ENCODE peak calls at places on chromosomes 11 and 22, in four cellular contexts. F, W, A and O are unnamed samples.

GRCh38 chr22:50502628-50503474 is 4.7 kb downstream of the LMF2 start:
- DNase-seq in A (no peak), F (no peak), W (no peak), O (no peak)

GRCh38 chr11:112024178-112024777 is 930 bp upstream of the DLAT start:
- DNase-seq in W (peak), F (no peak), A (no peak), O (no peak)

GRCh38 chr11:126874831-126875230 is 125.7 kb downstream of the KIRREL3 start:
- DNase-seq in A (no peak), F (no peak), W (peak), O (no peak)

GRCh38 chr11:130611791-130612251 is 163.4 kb downstream of the ADAMTS15 start:
- DNase-seq in W (no peak), A (peak), F (no peak), O (peak)

GRCh38 chr22:39471421-39472141 is 14.8 kb downstream of the MGAT3 start:
- DNase-seq in W (peak), F (no peak), A (peak), O (no peak)

GRCh38 chr11:115695677-115696451 is 191.6 kb upstream of the CADM1 start:
- DNase-seq in W (no peak), F (no peak), A (no peak), O (no peak)

GRCh38 chr11:12219732-12220131 is 109.3 kb downstream of the MICAL2 start:
- DNase-seq in F (no peak), W (no peak), A (peak), O (no peak)

GRCh38 chr22:29480512-29481264 is 670 bp downstream of the NEFH start:
- DNase-seq in W (peak), A (peak), F (no peak), O (no peak)

GRCh38 chr11:33742249-33742851 is 6.1 kb upstream of the CD59 start:
- DNase-seq in F (no peak), A (no peak), W (no peak), O (no peak)

GRCh38 chr22:39414377-39414776 is 14.8 kb downstream of the TAB1 start:
- DNase-seq in A (no peak), W (no peak), F (no peak), O (no peak)

GRCh38 chr11:64330888-64331287 is 9.1 kb upstream of the CCDC88B start:
- DNase-seq in F (no peak), W (no peak), A (no peak), O (no peak)

GRCh38 chr11:124200671-124201070 is 17.5 kb downstream of the OR10D3 start:
- DNase-seq in F (no peak), W (no peak), A (no peak), O (no peak)

GRCh38 chr11:10659339-10660216 is 34.0 kb downstream of the IRAG1 start:
- DNase-seq in F (peak), W (peak), A (peak), O (peak)

GRCh38 chr11:3667149-3668035 is 3.8 kb downstream of the CHRNA10 start:
- DNase-seq in F (no peak), W (no peak), A (no peak), O (no peak)

GRCh38 chr11:131253142-131253884 is 117.1 kb upstream of the NTM start:
- DNase-seq in F (no peak), A (no peak), W (no peak), O (no peak)

GRCh38 chr22:38454361-38455062 is 487 bp downstream of the KCNJ4 start:
- DNase-seq in W (peak), A (no peak), F (no peak), O (no peak)

DNA sequence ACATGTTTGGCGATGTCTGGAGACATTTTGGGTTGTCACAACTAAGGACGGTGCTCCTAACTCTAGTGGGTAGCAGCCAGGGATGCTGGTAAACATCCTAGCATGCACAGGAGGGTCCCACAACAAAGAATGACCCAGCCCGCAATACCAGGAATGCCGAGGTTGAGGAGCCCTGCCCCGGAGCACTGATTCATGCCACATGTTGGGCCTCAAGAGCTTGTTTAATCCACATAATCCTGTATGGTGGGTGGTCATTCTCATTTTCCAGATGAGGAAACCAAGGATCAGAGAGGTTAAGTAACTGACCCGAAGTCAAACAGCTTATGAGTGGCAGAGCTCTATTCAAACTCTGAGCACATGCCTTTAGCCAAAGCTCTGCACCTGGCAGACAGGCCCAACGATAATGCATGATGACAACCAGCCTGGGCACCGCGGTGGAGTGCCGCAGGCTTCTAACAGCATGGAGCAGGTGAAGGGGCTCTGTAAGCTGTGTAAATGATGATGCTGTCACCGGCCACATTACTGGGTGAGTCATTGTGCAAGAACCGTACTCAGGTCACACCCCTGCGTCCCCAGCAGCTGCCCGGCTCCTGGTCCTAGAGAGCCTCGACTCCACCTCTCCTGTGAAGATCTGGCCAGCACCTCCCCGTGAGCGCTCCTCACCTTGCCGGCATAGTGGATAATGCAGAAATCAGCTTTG is 58.6 kb downstream of the APOL1 start:
- DNase-seq in A (peak), W (no peak), F (no peak), O (no peak)
- TF ChIP-seq MAZ in A (no peak), W (no peak), F (no peak), O (no peak)

GRCh38 chr11:65355013-65355775 is 643 bp downstream of the TIGD3 start:
- DNase-seq in F (peak), A (no peak), W (peak), O (no peak)
- TF ChIP-seq MAZ in F (no peak), A (no peak), W (no peak), O (no peak)

GRCh38 chr11:78952866-78953265 is 378.2 kb upstream of the NARS2 start:
- DNase-seq in W (no peak), F (no peak), A (no peak), O (no peak)
- TF ChIP-seq MAZ in W (no peak), F (no peak), A (no peak), O (no peak)

GRCh38 chr11:103368151-103368550 is 258.9 kb downstream of the DYNC2H1 start:
- DNase-seq in W (no peak), F (no peak), A (no peak), O (no peak)
- TF ChIP-seq MAZ in W (no peak), F (no peak), A (no peak), O (no peak)

GRCh38 chr11:118319031-118319814 is 14.7 kb downstream of the CD3E start:
- DNase-seq in F (no peak), W (no peak), A (no peak), O (no peak)
- TF ChIP-seq MAZ in F (no peak), W (no peak), A (no peak), O (no peak)

GRCh38 chr11:66957971-66958231 is 282 bp downstream of the PC start:
- DNase-seq in W (peak), A (no peak), F (no peak), O (no peak)
- TF ChIP-seq MAZ in W (no peak), A (no peak), F (no peak), O (no peak)

DNA sequence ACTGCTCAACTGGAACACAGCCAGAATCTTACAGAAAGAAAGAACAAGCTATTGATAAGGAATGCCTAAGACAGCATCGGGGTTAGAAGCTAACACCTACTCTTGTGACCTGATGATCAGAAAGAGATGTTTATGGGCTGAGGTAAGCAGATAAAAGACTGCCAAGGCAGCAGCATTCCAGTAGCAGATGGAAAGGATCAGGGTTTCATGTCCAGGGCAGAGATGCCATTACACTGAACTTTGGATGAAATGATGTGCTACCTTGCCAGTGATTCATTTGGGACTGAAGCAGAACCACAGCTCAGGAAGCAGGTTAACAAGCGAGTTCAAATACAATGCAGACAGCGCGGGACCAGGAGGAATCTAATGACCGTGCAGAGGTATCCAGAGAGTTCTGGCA is 27.1 kb upstream of the APOA1 start:
- DNase-seq in W (no peak), A (peak), F (no peak), O (no peak)
- TF ChIP-seq MAZ in W (no peak), A (no peak), F (no peak), O (no peak)

GRCh38 chr11:23932485-23932898 is 564.4 kb upstream of the LUZP2 start:
- DNase-seq in A (peak), F (no peak), W (no peak), O (no peak)

GRCh38 chr11:23931443-23931842 is 565.4 kb upstream of the LUZP2 start:
- DNase-seq in W (no peak), F (no peak), A (no peak), O (no peak)
- TF ChIP-seq MAZ in W (no peak), F (no peak), A (no peak), O (no peak)